ENCODE peak calls at places on chromosome 14, in six cellular contexts. E, G, T, J, F and Q are unnamed samples. For H3K36me3 and H3K4me1, the result is how much of the 10 kb centered on the place peaks cover.

GRCh38 chr14:106039400-106039799 is 513.0 kb downstream of the TMEM121 start:
- DNase-seq in E (no peak), G (no peak), T (peak), J (peak), F (no peak), Q (peak)

GRCh38 chr14:89185919-89186849 is 230.8 kb downstream of the FOXN3 start:
- DNase-seq in E (no peak), G (no peak), T (peak), J (peak), F (no peak), Q (no peak)

GRCh38 chr14:94622653-94623421 is 10.6 kb downstream of the SERPINA3 start:
- DNase-seq in E (no peak), G (no peak), T (no peak), J (no peak), F (no peak), Q (no peak)

GRCh38 chr14:101893759-101894158 is 70.6 kb upstream of the DYNC1H1 start:
- DNase-seq in E (no peak), G (no peak), T (no peak), J (no peak), F (no peak), Q (no peak)

GRCh38 chr14:76937181-76938091 is 91.1 kb downstream of the IRF2BPL start:
- DNase-seq in E (peak), G (no peak), T (no peak), J (no peak), F (peak), Q (no peak)

GRCh38 chr14:64447890-64448667 is 17.2 kb upstream of the AKAP5 start:
- DNase-seq in E (peak), G (no peak), T (no peak), J (no peak), F (no peak), Q (no peak)

GRCh38 chr14:35112641-35113040 is 9.1 kb downstream of the PPP2R3C start:
- DNase-seq in E (peak), G (no peak), T (no peak), J (no peak), F (no peak), Q (no peak)

GRCh38 chr14:104293851-104294627 is 155.7 kb downstream of the KIF26A start:
- DNase-seq in E (peak), G (no peak), T (no peak), J (peak), F (peak), Q (no peak)

GRCh38 chr14:31894351-31894750 is 182.8 kb upstream of the ARHGAP5 start:
- DNase-seq in E (no peak), G (no peak), T (no peak), J (no peak), F (no peak), Q (no peak)

GRCh38 chr14:58796636-58797429 is 159.1 kb downstream of the DACT1 start:
- DNase-seq in E (peak), G (no peak), T (no peak), J (no peak), F (no peak), Q (no peak)

GRCh38 chr14:89899917-89900680 is 54.4 kb downstream of the EFCAB11 start:
- DNase-seq in E (peak), G (no peak), T (peak), J (no peak), F (no peak), Q (peak)

GRCh38 chr14:54291491-54292191 is 105.2 kb upstream of the CDKN3 start:
- DNase-seq in E (peak), G (peak), T (no peak), J (no peak), F (no peak), Q (no peak)

GRCh38 chr14:21068521-21069387 is 1.4 kb upstream of the ARHGEF40 start:
- DNase-seq in E (peak), G (peak), T (peak), J (peak), F (peak), Q (peak)

GRCh38 chr14:23469906-23470403 is 452 bp downstream of the NGDN start:
- DNase-seq in E (no peak), G (no peak), T (no peak), J (no peak), F (no peak), Q (peak)

GRCh38 chr14:90791481-90791880 is 24.7 kb downstream of the TTC7B start:
- DNase-seq in E (no peak), G (no peak), T (no peak), J (no peak), F (peak), Q (no peak)

GRCh38 chr14:23252420-23253333 is 14.9 kb downstream of the RNF212B start:
- DNase-seq in E (peak), G (no peak), T (no peak), J (no peak), F (no peak), Q (no peak)

GRCh38 chr14:105187935-105188524 is 6.9 kb upstream of the NUDT14 start:
- DNase-seq in E (peak), G (no peak), T (no peak), J (peak), F (no peak), Q (no peak)

GRCh38 chr14:23119362-23120327 is 590 bp upstream of the CEBPE start:
- DNase-seq in E (peak), G (no peak), T (no peak), J (peak), F (peak), Q (peak)

GRCh38 chr14:51963164-51963733 is 26.1 kb upstream of the RTRAF start:
- DNase-seq in E (no peak), G (no peak), T (no peak), J (no peak), F (no peak), Q (no peak)

GRCh38 chr14:51674294-51675002 is 22.7 kb downstream of the FRMD6 start:
- DNase-seq in E (no peak), G (no peak), T (peak), J (no peak), F (no peak), Q (no peak)

GRCh38 chr14:66383771-66384170 is 102.4 kb upstream of the CCDC196 start:
- DNase-seq in E (no peak), G (no peak), T (no peak), J (no peak), F (no peak), Q (no peak)

GRCh38 chr14:41606249-41607118 is at the start of gene LRFN5:
- DNase-seq in E (peak), G (peak), T (no peak), J (no peak), F (peak), Q (no peak)

GRCh38 chr14:49508124-49508523 is 78.1 kb downstream of the RPS29 start:
- DNase-seq in E (no peak), G (no peak), T (no peak), J (no peak), F (no peak), Q (no peak)

GRCh38 chr14:89000007-89000942 is 175.8 kb downstream of the TTC8 start:
- DNase-seq in E (peak), G (no peak), T (peak), J (peak), F (no peak), Q (no peak)

GRCh38 chr14:62443796-62444195 is 601.5 kb downstream of the KCNH5 start:
- DNase-seq in E (peak), G (no peak), T (no peak), J (no peak), F (no peak), Q (no peak)

GRCh38 chr14:59060841-59061240 is 127.6 kb upstream of the DAAM1 start:
- DNase-seq in E (no peak), G (no peak), T (no peak), J (no peak), F (no peak), Q (no peak)

GRCh38 chr14:20743556-20743955 is 2.1 kb upstream of the EDDM3A start:
- DNase-seq in E (no peak), G (no peak), T (no peak), J (no peak), F (no peak), Q (no peak)

GRCh38 chr14:95575820-95576473 is 41.1 kb downstream of the GLRX5 start:
- DNase-seq in E (peak), G (no peak), T (no peak), J (no peak), F (no peak), Q (no peak)

GRCh38 chr14:46245281-46245680 is 406.3 kb downstream of the RPL10L start:
- DNase-seq in E (no peak), G (no peak), T (no peak), J (no peak), F (no peak), Q (no peak)

GRCh38 chr14:32458720-32459119 is 129.6 kb downstream of the AKAP6 start:
- DNase-seq in E (no peak), G (no peak), T (no peak), J (no peak), F (no peak), Q (no peak)

GRCh38 chr14:24690492-24690891 is 56.5 kb upstream of the GZMB start:
- DNase-seq in E (peak), G (no peak), T (no peak), J (no peak), F (no peak), Q (no peak)

GRCh38 chr14:30645600-30645999 is 23.5 kb downstream of the SCFD1 start:
- DNase-seq in E (no peak), G (no peak), T (no peak), J (no peak), F (no peak), Q (no peak)
- H3K36me3 ChIP-seq in E (under half), G (under half), T (under half), J (under half), F (under half), Q (half or more)

GRCh38 chr14:75295061-75295461 is 16.4 kb downstream of the FOS start:
- DNase-seq in E (peak), G (peak), T (no peak), J (peak), F (peak), Q (no peak)
- H3K4me3 ChIP-seq in E (no peak), G (peak), T (peak), J (peak), F (peak), Q (peak)

DNA sequence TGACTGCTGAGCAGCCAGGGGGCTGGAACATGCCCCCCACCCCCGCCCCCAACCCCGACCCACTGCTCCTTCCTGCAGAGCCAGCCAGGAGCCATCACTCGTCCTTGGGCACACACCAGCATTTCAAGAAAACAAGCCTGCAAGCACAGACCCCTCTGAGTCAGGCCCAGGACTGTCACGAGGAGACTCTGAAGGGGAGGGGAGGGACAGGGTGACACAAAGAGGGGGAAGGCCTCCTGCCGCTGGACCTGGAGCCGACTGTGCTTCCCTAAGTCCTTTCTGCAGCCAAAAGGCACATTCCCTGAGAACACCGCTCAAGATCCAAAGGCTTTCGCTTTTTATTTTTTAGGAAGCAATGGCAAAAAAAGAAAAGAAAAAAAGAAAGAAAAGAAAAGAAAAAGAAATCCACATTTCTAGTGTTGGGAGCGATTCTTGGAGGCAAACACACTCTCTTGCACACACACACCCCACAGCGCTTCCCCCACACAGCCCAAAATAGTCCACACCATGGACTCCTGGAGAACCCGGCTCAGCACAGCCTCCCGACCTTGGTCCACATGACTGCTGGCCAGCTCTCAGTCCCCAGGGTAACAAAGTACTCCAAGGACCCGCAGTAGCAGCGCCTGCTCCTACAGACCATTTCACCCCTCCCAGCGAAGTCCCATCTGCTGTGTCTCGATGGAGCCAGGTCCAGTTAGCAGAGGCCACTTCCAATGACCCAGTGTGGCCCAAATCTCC is 101.7 kb downstream of the DPF3 start:
- DNase-seq in E (peak), G (peak), T (no peak), J (no peak), F (peak), Q (no peak)
- H3K4me1 ChIP-seq in E (under half), G (under half), T (under half), J (under half), F (under half), Q (under half)

GRCh38 chr14:68552075-68552474 is 240.8 kb downstream of the ZFP36L1 start:
- DNase-seq in E (no peak), G (no peak), T (no peak), J (peak), F (no peak), Q (no peak)
- H3K36me3 ChIP-seq in E (under half), G (under half), T (under half), J (under half), F (under half), Q (under half)

GRCh38 chr14:99266181-99267178 is 5.5 kb downstream of the BCL11B start:
- DNase-seq in E (peak), G (no peak), T (peak), J (peak), F (peak), Q (peak)
- H3K4me3 ChIP-seq in E (no peak), G (no peak), T (no peak), J (peak), F (no peak), Q (peak)

GRCh38 chr14:68811161-68811560 is 18.3 kb upstream of the ZFP36L1 start:
- DNase-seq in E (no peak), G (no peak), T (no peak), J (no peak), F (no peak), Q (no peak)

GRCh38 chr14:68809524-68809923 is 16.7 kb upstream of the ZFP36L1 start:
- DNase-seq in E (no peak), G (no peak), T (no peak), J (no peak), F (no peak), Q (no peak)

GRCh38 chr14:68808696-68809095 is 15.8 kb upstream of the ZFP36L1 start:
- DNase-seq in E (no peak), G (no peak), T (no peak), J (no peak), F (no peak), Q (no peak)

GRCh38 chr14:68807987-68808386 is 15.1 kb upstream of the ZFP36L1 start:
- DNase-seq in E (no peak), G (no peak), T (no peak), J (no peak), F (no peak), Q (no peak)

DNA sequence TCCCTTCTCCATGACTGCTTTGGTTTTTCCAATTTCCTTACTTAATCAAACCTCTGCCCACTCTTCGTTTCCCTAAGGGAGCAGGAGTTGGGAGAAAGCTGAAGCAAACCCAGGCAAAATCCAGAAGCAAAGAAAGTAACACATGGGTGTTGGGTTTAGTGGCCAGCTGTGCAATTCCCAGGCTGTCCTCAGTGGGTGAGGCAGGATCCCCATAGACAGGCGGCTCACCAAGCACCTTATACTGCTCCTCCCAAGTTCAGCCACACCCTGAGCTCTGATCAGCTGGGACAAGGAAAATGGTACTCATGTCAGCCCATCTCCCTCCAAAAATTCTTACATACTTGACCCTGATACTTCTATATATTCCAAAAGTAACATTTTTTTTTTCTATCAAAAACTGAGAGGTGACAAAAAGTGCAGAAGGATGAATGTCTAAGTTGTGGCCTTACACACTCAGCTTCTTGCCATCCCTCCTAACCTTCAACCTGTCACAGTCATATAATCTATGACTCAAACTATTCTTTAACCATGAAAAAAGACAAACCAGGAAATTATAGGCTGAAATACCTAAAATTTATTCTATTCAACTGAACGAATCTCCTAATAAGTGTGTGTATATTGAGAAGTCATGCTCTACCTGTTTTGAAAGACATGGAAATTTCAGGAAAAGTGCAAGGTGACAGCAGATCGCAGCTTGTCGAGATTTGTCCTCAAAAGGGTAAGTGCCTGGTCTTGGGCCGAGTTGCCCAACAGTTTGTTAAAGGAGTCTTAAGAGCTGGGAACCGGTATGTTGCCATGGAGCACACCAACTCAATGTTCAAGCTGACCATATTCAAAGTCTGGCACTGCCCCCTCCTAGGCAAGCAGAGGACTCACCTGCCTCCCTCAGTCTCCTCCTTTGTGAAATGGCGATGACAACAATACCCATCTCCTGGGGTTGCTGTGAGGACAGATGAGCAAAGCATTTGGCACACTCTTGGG is 17.6 kb upstream of the ZFP36L1 start:
- DNase-seq in E (no peak), G (no peak), T (no peak), J (no peak), F (no peak), Q (no peak)
- H3K4me1 ChIP-seq in E (under half), G (under half), T (under half), J (under half), F (under half), Q (under half)

GRCh38 chr14:73916324-73916723 is 29.7 kb downstream of the ZNF410 start:
- DNase-seq in E (no peak), G (no peak), T (no peak), J (no peak), F (no peak), Q (no peak)
- H3K36me3 ChIP-seq in E (under half), G (under half), T (under half), J (under half), F (under half), Q (half or more)

GRCh38 chr14:80770114-80770917 is 171.2 kb downstream of the CEP128 start:
- DNase-seq in E (no peak), G (no peak), T (no peak), J (no peak), F (no peak), Q (no peak)
- H3K4me3 ChIP-seq in E (no peak), G (no peak), T (no peak), J (no peak), F (no peak), Q (no peak)

GRCh38 chr14:73757381-73757780 is 43.2 kb upstream of the PNMA1 start:
- DNase-seq in E (no peak), G (no peak), T (no peak), J (no peak), F (no peak), Q (no peak)
- H3K4me1 ChIP-seq in E (under half), G (under half), T (half or more), J (half or more), F (under half), Q (half or more)